ENCODE peak calls at places on chromosomes 11 and 22, in nine cellular contexts. K is transverse colon; R is heart left ventricle; I is upper lobe of left lung; Q is GM23248; D is CD4-positive, CD25-positive, alpha-beta regulatory T cell; O is body of pancreas; P is GM12878; S is breast epithelium. B is an unnamed sample.
A peak's percentile ranks its signal among the peaks of the same experiment; 100 is the strongest.

GRCh38 chr11:16402654-16403447 is 46.5 kb upstream of the SOX6 start:
- DNase-seq in K (no peak), R (no peak), I (no peak), Q (no peak), D (no peak), O (no peak), P (no peak), S (no peak), B (no peak)

GRCh38 chr22:44697423-44698179 is 4.4 kb upstream of the PRR5 start:
- DNase-seq in K (peak; percentile 88), R (peak; percentile 71), I (peak; percentile 94), Q (peak; percentile 87), D (peak; percentile 76), O (peak; percentile 82), P (no peak), S (peak; percentile 83), B (peak; percentile 79)

GRCh38 chr22:46043339-46043738 is 66.4 kb upstream of the WNT7B start:
- DNase-seq in K (no peak), R (peak; percentile 18), I (no peak), Q (no peak), D (no peak), O (peak; percentile 6), P (no peak), S (peak; percentile 53), B (peak; percentile 44)

GRCh38 chr22:29072979-29073617 is at the start of gene KREMEN1:
- DNase-seq in K (peak; percentile 26), R (no peak), I (no peak), Q (no peak), D (no peak), O (peak; percentile 20), P (no peak), S (no peak), B (no peak)

GRCh38 chr11:122604626-122605025 is 50.9 kb upstream of the UBASH3B start:
- DNase-seq in K (no peak), R (no peak), I (no peak), Q (no peak), D (no peak), O (no peak), P (no peak), S (no peak), B (no peak)

GRCh38 chr11:83573097-83573496 is 286.9 kb upstream of the CCDC90B start:
- DNase-seq in K (no peak), R (no peak), I (no peak), Q (peak; percentile 86), D (no peak), O (no peak), P (no peak), S (no peak), B (no peak)

GRCh38 chr11:36131719-36132349 is 157.4 kb downstream of the COMMD9 start:
- DNase-seq in K (peak; percentile 14), R (peak; percentile 55), I (no peak), Q (peak; percentile 62), D (no peak), O (peak; percentile 46), P (no peak), S (no peak), B (peak; percentile 49)

GRCh38 chr11:31240340-31240904 is 129.1 kb downstream of the DCDC1 start:
- DNase-seq in K (no peak), R (no peak), I (no peak), Q (peak; percentile 39), D (no peak), O (peak; percentile 17), P (no peak), S (no peak), B (no peak)

GRCh38 chr22:27801197-27801615 is 350 bp downstream of the MN1 start:
- DNase-seq in K (peak; percentile 30), R (no peak), I (peak; percentile 88), Q (peak; percentile 81), D (no peak), O (peak; percentile 39), P (no peak), S (no peak), B (no peak)

GRCh38 chr11:62142043-62142375 is 18.2 kb downstream of the INCENP start:
- DNase-seq in K (no peak), R (no peak), I (no peak), Q (no peak), D (no peak), O (no peak), P (no peak), S (no peak), B (no peak)

GRCh38 chr22:38578505-38578904 is 8.5 kb upstream of the DMC1 start:
- DNase-seq in K (no peak), R (no peak), I (no peak), Q (no peak), D (no peak), O (no peak), P (no peak), S (no peak), B (no peak)

GRCh38 chr11:77024745-77025144 is 9.5 kb upstream of the B3GNT6 start:
- DNase-seq in K (no peak), R (no peak), I (no peak), Q (no peak), D (no peak), O (no peak), P (no peak), S (no peak), B (no peak)

GRCh38 chr11:18540207-18541009 is 13.7 kb upstream of the TSG101 start:
- DNase-seq in K (no peak), R (no peak), I (no peak), Q (peak; percentile 28), D (no peak), O (no peak), P (no peak), S (no peak), B (no peak)

GRCh38 chr22:34608716-34609115 is 457.2 kb upstream of the ISX start:
- DNase-seq in K (no peak), R (no peak), I (no peak), Q (no peak), D (no peak), O (no peak), P (no peak), S (no peak), B (no peak)

GRCh38 chr11:20599424-20600346 is at the start of gene SLC6A5:
- DNase-seq in K (no peak), R (peak; percentile 45), I (no peak), Q (peak; percentile 52), D (no peak), O (peak; percentile 30), P (no peak), S (no peak), B (no peak)

GRCh38 chr11:33564856-33565453 is 135.7 kb downstream of the C11orf91 start:
- DNase-seq in K (no peak), R (no peak), I (no peak), Q (no peak), D (no peak), O (no peak), P (no peak), S (no peak), B (no peak)

GRCh38 chr11:17004486-17005148 is 9.6 kb downstream of the PLEKHA7 start:
- DNase-seq in K (no peak), R (no peak), I (no peak), Q (no peak), D (no peak), O (no peak), P (no peak), S (no peak), B (no peak)

GRCh38 chr11:127115844-127116243 is 115.3 kb upstream of the KIRREL3 start:
- DNase-seq in K (no peak), R (no peak), I (peak; percentile 56), Q (no peak), D (no peak), O (no peak), P (no peak), S (no peak), B (no peak)

GRCh38 chr22:16967453-16968217 is 40.4 kb downstream of the GAB4 start:
- DNase-seq in K (no peak), R (no peak), I (no peak), Q (no peak), D (no peak), O (no peak), P (no peak), S (no peak), B (no peak)

GRCh38 chr11:58926251-58926650 is 13.0 kb upstream of the GLYATL1 start:
- DNase-seq in K (no peak), R (no peak), I (no peak), Q (peak; percentile 4), D (no peak), O (no peak), P (no peak), S (no peak), B (no peak)

GRCh38 chr22:19760652-19761002 is at the start of gene TBX1:
- DNase-seq in K (no peak), R (no peak), I (peak; percentile 73), Q (peak; percentile 56), D (no peak), O (no peak), P (no peak), S (no peak), B (no peak)
- H3K4me1 ChIP-seq in K (peaks cover 37% of the 10 kb centered on the region), R (peaks cover 30% of the 10 kb centered on the region), I (peaks cover 40% of the 10 kb centered on the region), Q (peaks cover 6% of the 10 kb centered on the region), D (peaks cover 43% of the 10 kb centered on the region), O (peaks cover 28% of the 10 kb centered on the region), P (peaks cover 6% of the 10 kb centered on the region), S (peaks cover 3% of the 10 kb centered on the region), B (peaks cover 16% of the 10 kb centered on the region)

DNA sequence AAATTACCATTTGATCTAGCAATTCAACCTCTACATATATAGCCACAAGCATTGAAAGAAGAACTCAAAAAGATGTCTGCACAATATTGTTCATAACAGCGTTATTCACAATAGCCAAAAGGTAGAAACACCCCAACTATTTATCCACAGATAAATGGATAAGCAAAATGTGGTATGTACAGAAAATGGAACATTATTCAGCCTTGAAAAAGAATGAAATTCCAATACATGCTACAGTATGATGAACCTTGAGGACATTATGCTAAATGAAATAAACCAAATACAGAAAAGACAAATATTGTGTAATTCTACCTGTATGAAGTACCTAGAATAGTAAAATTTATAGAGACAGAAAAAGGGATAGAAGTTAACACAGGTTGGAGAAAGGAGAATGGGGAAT is 2.6 kb upstream of the ETS1 start:
- DNase-seq in K (no peak), R (no peak), I (no peak), Q (no peak), D (no peak), O (no peak), P (no peak), S (no peak), B (no peak)
- H3K4me3 ChIP-seq in K (no peak overlapping the region), R (no peak overlapping the region), I (no peak overlapping the region), Q (no peak overlapping the region), D (no peak overlapping the region), O (no peak overlapping the region), P (no peak overlapping the region), S (no peak overlapping the region), B (no peak overlapping the region)

DNA sequence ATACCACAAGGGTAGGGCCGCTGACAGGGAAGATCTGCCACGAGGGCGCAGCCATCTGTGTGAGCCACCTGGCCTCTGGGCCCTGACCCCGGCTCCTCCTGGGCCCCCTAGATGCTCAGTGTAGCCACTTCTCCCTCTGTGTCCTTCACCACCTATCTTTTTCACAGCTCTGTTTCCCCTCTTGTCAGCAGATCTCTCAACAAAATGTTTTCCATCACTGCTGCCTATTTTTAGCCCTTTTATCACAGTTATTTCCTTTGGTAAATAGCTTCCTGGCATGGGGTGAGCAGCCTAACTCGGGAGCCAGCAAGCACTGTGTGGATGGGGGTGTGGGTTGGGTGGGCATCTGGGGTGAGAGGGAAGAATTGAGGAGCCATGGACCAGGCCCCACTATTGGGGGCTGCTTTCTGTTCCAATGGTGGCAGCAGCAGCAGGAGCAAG is 135.2 kb upstream of the NAV2 start:
- DNase-seq in K (no peak), R (peak; percentile 41), I (no peak), Q (peak; percentile 41), D (no peak), O (no peak), P (no peak), S (no peak), B (no peak)
- H3K27ac ChIP-seq in K (peak overlapping the region; percentile 81), R (peak overlapping the region; percentile 85), I (peak overlapping the region; percentile 52), Q (peak overlapping the region; percentile 60), D (no peak overlapping the region), O (peak overlapping the region; percentile 60), P (no peak overlapping the region), S (peak overlapping the region; percentile 22), B (peak overlapping the region; percentile 43)

GRCh38 chr22:19893363-19893762 is 38.7 kb upstream of the GNB1L start:
- DNase-seq in K (no peak), R (no peak), I (peak; percentile 80), Q (no peak), D (no peak), O (no peak), P (no peak), S (no peak), B (no peak)
- H3K4me1 ChIP-seq in K (peaks cover 7% of the 10 kb centered on the region), R (peaks cover 26% of the 10 kb centered on the region), I (peaks cover 18% of the 10 kb centered on the region), Q (peaks cover 24% of the 10 kb centered on the region), D (peaks cover 76% of the 10 kb centered on the region), O (no peaks in the 10 kb centered on the region), P (peaks cover 20% of the 10 kb centered on the region), S (no peaks in the 10 kb centered on the region), B (no peaks in the 10 kb centered on the region)

B was measured in Peyer's patch.